ENCODE peak calls at places on chromosomes 2 and 18, in ten cellular contexts. P is astrocyte of the spinal cord; X is NAMALWA; V is activated CD4-positive, alpha-beta memory T cell treated with anti-CD3 and anti-CD28 coated beads, Interleukin-2, amount 10 ng/mL, durations not matched to agents 7 days and 5 days; O is activated naive CD4-positive, alpha-beta T cell; H is HEK293T; Z is NCI-H1436; K is neuronal stem cell; F is T follicular helper cell; B is AG10803. U is an unnamed sample.

GRCh38 chr18:34929336-34929780 is 111.9 kb upstream of the MAPRE2 start:
- DNase-seq in P (peak), X (no peak), V (no peak), O (no peak), H (no peak), Z (no peak), K (no peak), F (no peak), B (peak), U (no peak)

GRCh38 chr2:176455865-176456291 is 186.6 kb downstream of the MTX2 start:
- DNase-seq in P (no peak), X (peak), V (no peak), O (no peak), H (no peak), Z (no peak), K (peak), F (no peak), B (peak), U (peak)

GRCh38 chr2:53087282-53087882 is 680.2 kb upstream of the CHAC2 start:
- DNase-seq in P (peak), X (no peak), V (no peak), O (no peak), H (no peak), Z (no peak), K (no peak), F (no peak), B (peak), U (no peak)

GRCh38 chr2:241813080-241813805 is 4.2 kb downstream of the NEU4 start:
- DNase-seq in P (no peak), X (no peak), V (no peak), O (no peak), H (no peak), Z (no peak), K (no peak), F (no peak), B (no peak), U (no peak)

GRCh38 chr2:168401048-168401556 is 55.0 kb upstream of the CERS6 start:
- DNase-seq in P (no peak), X (no peak), V (no peak), O (no peak), H (no peak), Z (no peak), K (no peak), F (no peak), B (no peak), U (no peak)

GRCh38 chr2:222941510-222942032 is 80.7 kb downstream of the ACSL3 start:
- DNase-seq in P (no peak), X (no peak), V (no peak), O (no peak), H (no peak), Z (no peak), K (no peak), F (no peak), B (no peak), U (no peak)

GRCh38 chr2:107584577-107584976 is 242.1 kb upstream of the RGPD4 start:
- DNase-seq in P (peak), X (no peak), V (no peak), O (no peak), H (no peak), Z (no peak), K (no peak), F (no peak), B (peak), U (no peak)

GRCh38 chr18:74217476-74218143 is 69.3 kb downstream of the TIMM21 start:
- DNase-seq in P (no peak), X (no peak), V (no peak), O (no peak), H (no peak), Z (no peak), K (no peak), F (no peak), B (no peak), U (no peak)

GRCh38 chr2:84958135-84959044 is 12.6 kb upstream of the KCMF1 start:
- DNase-seq in P (peak), X (no peak), V (no peak), O (no peak), H (peak), Z (peak), K (peak), F (no peak), B (peak), U (peak)

GRCh38 chr2:126855606-126856005 is 43.1 kb upstream of the TEX51 start:
- DNase-seq in P (no peak), X (no peak), V (no peak), O (no peak), H (no peak), Z (no peak), K (no peak), F (no peak), B (no peak), U (no peak)

GRCh38 chr2:95030496-95030895 is 5.0 kb downstream of the MAL start:
- DNase-seq in P (no peak), X (no peak), V (no peak), O (no peak), H (no peak), Z (no peak), K (no peak), F (no peak), B (no peak), U (no peak)

GRCh38 chr2:176533505-176534193 is 264.4 kb downstream of the MTX2 start:
- DNase-seq in P (no peak), X (no peak), V (no peak), O (no peak), H (no peak), Z (no peak), K (no peak), F (no peak), B (peak), U (no peak)

GRCh38 chr2:10659898-10660568 is 29.7 kb downstream of the NOL10 start:
- DNase-seq in P (peak), X (peak), V (peak), O (no peak), H (peak), Z (peak), K (peak), F (peak), B (peak), U (peak)

GRCh38 chr2:216008387-216008786 is 5.0 kb downstream of the MREG start:
- DNase-seq in P (no peak), X (no peak), V (no peak), O (no peak), H (no peak), Z (no peak), K (no peak), F (no peak), B (no peak), U (no peak)

GRCh38 chr2:64035067-64035942 is 16.1 kb upstream of the VPS54 start:
- DNase-seq in P (peak), X (no peak), V (no peak), O (no peak), H (no peak), Z (no peak), K (no peak), F (no peak), B (peak), U (no peak)

GRCh38 chr2:42047488-42048317 is at the start of gene PKDCC:
- DNase-seq in P (peak), X (no peak), V (no peak), O (no peak), H (peak), Z (peak), K (peak), F (no peak), B (peak), U (peak)

GRCh38 chr2:112031916-112032582 is 23.0 kb upstream of the TMEM87B start:
- DNase-seq in P (no peak), X (no peak), V (no peak), O (no peak), H (no peak), Z (peak), K (no peak), F (no peak), B (peak), U (peak)

GRCh38 chr2:101518470-101519172 is 43.7 kb upstream of the RFX8 start:
- DNase-seq in P (peak), X (no peak), V (no peak), O (no peak), H (peak), Z (no peak), K (peak), F (no peak), B (peak), U (peak)

GRCh38 chr2:33681333-33681732 is 82.2 kb upstream of the FAM98A start:
- DNase-seq in P (peak), X (no peak), V (no peak), O (no peak), H (no peak), Z (no peak), K (no peak), F (no peak), B (no peak), U (no peak)

GRCh38 chr2:231922311-231922710 is 3.9 kb downstream of the NPPC start:
- DNase-seq in P (no peak), X (no peak), V (no peak), O (no peak), H (no peak), Z (no peak), K (no peak), F (no peak), B (no peak), U (no peak)

GRCh38 chr2:38171208-38171858 is 95.4 kb upstream of the CYP1B1 start:
- DNase-seq in P (peak), X (no peak), V (no peak), O (no peak), H (no peak), Z (no peak), K (no peak), F (no peak), B (no peak), U (no peak)

GRCh38 chr2:146584316-146584715 is 1260.5 kb upstream of the ACVR2A start:
- DNase-seq in P (no peak), X (no peak), V (no peak), O (no peak), H (no peak), Z (no peak), K (no peak), F (no peak), B (no peak), U (no peak)

GRCh38 chr2:5693288-5694015 is 1.3 kb downstream of the SOX11 start:
- DNase-seq in P (peak), X (no peak), V (no peak), O (no peak), H (no peak), Z (no peak), K (no peak), F (no peak), B (peak), U (peak)

GRCh38 chr2:186201371-186201770 is 284.7 kb upstream of the ZC3H15 start:
- DNase-seq in P (peak), X (no peak), V (no peak), O (no peak), H (no peak), Z (no peak), K (no peak), F (no peak), B (no peak), U (peak)

GRCh38 chr2:172179045-172179742 is 76.5 kb upstream of the DLX2 start:
- DNase-seq in P (peak), X (no peak), V (peak), O (no peak), H (no peak), Z (no peak), K (no peak), F (no peak), B (peak), U (no peak)

GRCh38 chr2:169047253-169048250 is 16.4 kb upstream of the ABCB11 start:
- DNase-seq in P (no peak), X (no peak), V (no peak), O (no peak), H (no peak), Z (no peak), K (no peak), F (no peak), B (no peak), U (no peak)

GRCh38 chr2:170339324-170339723 is 161.4 kb downstream of the MYO3B start:
- DNase-seq in P (no peak), X (no peak), V (no peak), O (no peak), H (no peak), Z (no peak), K (no peak), F (no peak), B (no peak), U (peak)

GRCh38 chr2:7844414-7844961 is 837.4 kb upstream of the ID2 start:
- DNase-seq in P (no peak), X (no peak), V (no peak), O (no peak), H (no peak), Z (no peak), K (no peak), F (no peak), B (peak), U (peak)

GRCh38 chr2:101946372-101946771 is 45.4 kb upstream of the IL1R2 start:
- DNase-seq in P (no peak), X (no peak), V (no peak), O (no peak), H (no peak), Z (no peak), K (no peak), F (no peak), B (peak), U (no peak)

U was measured in neural progenitor cell.